ENCODE peak calls at places on chromosomes 4 and X, in four cellular contexts. S, C, J and K are unnamed samples.
A peak's percentile ranks its signal among the peaks of the same experiment; 100 is the strongest.

GRCh38 chrX:154458954-154459829 is 1.1 kb downstream of the PLXNA3 start:
- DNase-seq in S (peak; percentile 53), C (no peak), J (no peak), K (no peak)

GRCh38 chr4:20456416-20456815 is 204.7 kb downstream of the SLIT2 start:
- DNase-seq in S (no peak), C (no peak), J (no peak), K (no peak)

GRCh38 chrX:119981286-119982070 is 37.9 kb upstream of the NKAP start:
- DNase-seq in S (no peak), C (peak; percentile 40), J (no peak), K (no peak)

GRCh38 chrX:65601530-65602281 is 65.7 kb upstream of the MSN start:
- DNase-seq in S (peak; percentile 60), C (peak; percentile 96), J (peak; percentile 20), K (peak; percentile 76)

GRCh38 chrX:109880629-109881028 is 122.3 kb upstream of the TMEM164 start:
- DNase-seq in S (no peak), C (no peak), J (no peak), K (no peak)

GRCh38 chr4:38069271-38069760 is 109.1 kb downstream of the PTTG2 start:
- DNase-seq in S (no peak), C (peak; percentile 94), J (peak; percentile 30), K (no peak)

GRCh38 chrX:47197526-47197925 is 3.9 kb downstream of the UBA1 start:
- DNase-seq in S (no peak), C (no peak), J (no peak), K (no peak)

GRCh38 chr4:30068234-30068633 is 651.9 kb upstream of the PCDH7 start:
- DNase-seq in S (no peak), C (no peak), J (no peak), K (no peak)

GRCh38 chr4:118883861-118884260 is 4.8 kb upstream of the SYNPO2 start:
- DNase-seq in S (no peak), C (no peak), J (no peak), K (no peak)

GRCh38 chr4:83561381-83561780 is 25.5 kb downstream of the GPAT3 start:
- DNase-seq in S (no peak), C (peak; percentile 52), J (no peak), K (no peak)

GRCh38 chr4:157265281-157265680 is 44.8 kb downstream of the GRIA2 start:
- DNase-seq in S (no peak), C (peak; percentile 7), J (no peak), K (peak; percentile 43)

GRCh38 chr4:174595141-174595929 is 73.0 kb upstream of the HPGD start:
- DNase-seq in S (no peak), C (no peak), J (no peak), K (no peak)

GRCh38 chr4:48504352-48504751 is 14.3 kb downstream of the ZAR1 start:
- DNase-seq in S (no peak), C (no peak), J (no peak), K (no peak)

GRCh38 chr4:180932365-180933001 is 1310.7 kb upstream of the TENM3 start:
- DNase-seq in S (no peak), C (no peak), J (no peak), K (no peak)

DNA sequence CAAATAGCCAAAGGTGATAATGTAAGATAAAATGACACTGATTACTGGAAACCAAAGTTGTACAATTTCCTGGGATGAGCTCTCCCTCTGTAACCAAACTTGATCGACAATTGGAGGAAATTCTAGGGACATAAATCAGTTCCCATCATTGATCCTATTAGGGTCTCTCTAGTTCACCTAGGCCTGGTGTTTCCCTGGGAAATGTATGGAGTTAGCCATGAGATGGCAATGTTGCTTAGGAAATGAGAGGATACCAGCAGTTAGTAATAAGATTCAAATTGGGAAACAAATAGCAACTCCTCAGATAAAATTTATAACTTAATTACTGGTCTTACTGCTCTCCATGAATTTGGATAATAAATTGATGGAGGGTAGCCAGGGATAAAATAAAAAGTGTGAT is 52.2 kb downstream of the SPATA18 start:
- DNase-seq in S (no peak), C (peak; percentile 38), J (no peak), K (no peak)
- TF ChIP-seq CTCF in S (no peak), C (peak; percentile 39), J (no peak), K (no peak)

GRCh38 chrX:37781808-37782207 is 1.9 kb downstream of the CYBB start:
- DNase-seq in S (no peak), C (no peak), J (no peak), K (no peak)

GRCh38 chrX:37779857-37780256 is at the start of gene CYBB:
- DNase-seq in S (no peak), C (no peak), J (no peak), K (no peak)

GRCh38 chrX:37776987-37777325 is 2.9 kb upstream of the CYBB start:
- DNase-seq in S (no peak), C (no peak), J (no peak), K (no peak)

DNA sequence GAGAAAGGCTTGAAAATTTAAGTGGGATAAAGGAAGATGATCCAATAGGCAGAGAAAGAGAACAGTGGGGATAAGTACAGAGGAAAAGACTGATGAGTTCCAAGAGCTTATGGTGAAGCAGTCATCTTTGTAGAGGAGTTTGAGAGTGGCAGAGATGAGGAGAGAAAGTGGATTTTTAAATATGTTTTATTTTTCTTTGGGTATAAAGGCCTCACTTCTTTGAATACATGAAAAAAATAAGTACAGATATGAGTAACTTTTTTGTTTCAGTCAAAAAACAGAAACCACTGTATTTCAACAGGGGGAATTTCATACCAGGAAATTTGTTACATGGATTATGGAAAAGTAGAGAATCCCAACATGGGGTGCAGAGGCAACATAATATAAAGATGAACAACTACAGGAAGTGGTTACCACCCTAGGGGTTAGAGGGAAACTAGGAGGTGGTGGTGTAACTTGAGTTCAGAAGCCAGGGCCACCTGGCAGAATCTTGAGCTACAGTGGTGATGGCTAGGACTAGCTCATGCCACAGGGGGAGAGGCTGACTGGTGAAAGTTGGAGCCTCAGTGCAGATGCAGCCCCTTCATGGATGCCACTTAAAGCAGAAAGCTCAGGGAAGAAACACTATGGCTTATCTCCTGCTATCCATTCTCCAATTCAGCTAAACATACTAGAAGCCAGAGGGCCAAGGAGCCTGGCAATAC is 3.4 kb upstream of the CYBB start:
- DNase-seq in S (no peak), C (no peak), J (no peak), K (no peak)
- TF ChIP-seq CTCF in S (no peak), C (no peak), J (no peak), K (no peak)

GRCh38 chr4:35934370-35934981 is 309.8 kb downstream of the ARAP2 start:
- DNase-seq in S (no peak), C (peak; percentile 44), J (no peak), K (no peak)
- TF ChIP-seq CTCF in S (peak; percentile 70), C (peak; percentile 53), J (peak; percentile 45), K (no peak)

DNA sequence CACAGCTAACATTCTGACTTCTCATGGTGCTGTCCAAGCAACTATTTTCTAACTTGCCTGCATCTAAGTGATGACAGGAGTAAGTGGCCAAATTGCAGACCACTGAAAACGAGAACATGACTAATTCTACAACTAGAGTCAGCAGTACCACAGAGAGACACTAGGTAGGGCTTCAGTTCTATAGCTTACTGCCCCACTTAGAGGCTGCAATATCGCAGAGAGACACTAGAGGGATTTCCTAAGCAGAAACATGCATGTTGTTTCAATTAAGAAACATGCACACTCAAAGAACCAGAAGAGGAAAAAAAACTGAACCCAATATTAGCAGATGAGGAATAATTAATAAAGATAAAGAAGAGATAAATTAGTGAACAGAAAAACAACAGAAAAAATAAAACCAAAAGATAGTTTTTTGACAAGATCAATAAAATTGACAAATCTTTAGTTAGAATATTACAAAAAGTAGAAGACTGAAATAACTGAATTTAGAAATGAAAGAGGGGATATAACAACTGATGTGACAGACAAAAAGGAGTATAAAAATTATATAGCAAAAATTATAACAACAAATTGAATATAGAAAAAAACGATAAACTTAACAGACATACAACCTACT is 100.8 kb downstream of the SPIN4 start:
- DNase-seq in S (peak; percentile 38), C (peak; percentile 84), J (peak; percentile 56), K (peak; percentile 34)
- TF ChIP-seq CTCF in S (peak; percentile 82), C (peak; percentile 90), J (peak; percentile 91), K (peak; percentile 72)

GRCh38 chrX:49163555-49164419 is 1.2 kb downstream of the MAGIX start:
- DNase-seq in S (peak; percentile 77), C (peak; percentile 85), J (no peak), K (peak; percentile 89)
- TF ChIP-seq CTCF in S (peak; percentile 67), C (peak; percentile 15), J (peak; percentile 47), K (peak; percentile 94)

DNA sequence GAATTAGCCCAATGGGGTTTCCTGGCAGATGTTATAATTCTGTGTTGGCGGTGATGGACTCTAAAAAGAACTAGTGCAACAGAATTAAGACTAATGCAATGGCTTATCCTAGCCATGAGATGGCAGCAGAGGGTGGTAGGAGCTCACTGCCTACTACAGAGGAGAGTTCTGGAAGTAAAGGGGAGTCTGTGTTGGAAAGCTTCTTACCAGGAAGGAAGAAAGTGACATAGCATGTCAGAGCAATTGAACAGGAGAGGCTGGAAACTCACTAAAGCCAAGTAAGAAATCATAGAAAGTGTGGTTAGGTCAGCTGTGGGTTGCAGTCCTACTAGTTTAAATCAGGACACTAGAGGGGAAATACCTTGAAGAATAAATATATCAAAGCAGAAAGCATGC is 6.3 kb upstream of the TRPC5OS start:
- DNase-seq in S (no peak), C (peak; percentile 61), J (peak; percentile 8), K (no peak)
- TF ChIP-seq CTCF in S (peak; percentile 56), C (peak; percentile 70), J (peak; percentile 73), K (peak; percentile 52)

DNA sequence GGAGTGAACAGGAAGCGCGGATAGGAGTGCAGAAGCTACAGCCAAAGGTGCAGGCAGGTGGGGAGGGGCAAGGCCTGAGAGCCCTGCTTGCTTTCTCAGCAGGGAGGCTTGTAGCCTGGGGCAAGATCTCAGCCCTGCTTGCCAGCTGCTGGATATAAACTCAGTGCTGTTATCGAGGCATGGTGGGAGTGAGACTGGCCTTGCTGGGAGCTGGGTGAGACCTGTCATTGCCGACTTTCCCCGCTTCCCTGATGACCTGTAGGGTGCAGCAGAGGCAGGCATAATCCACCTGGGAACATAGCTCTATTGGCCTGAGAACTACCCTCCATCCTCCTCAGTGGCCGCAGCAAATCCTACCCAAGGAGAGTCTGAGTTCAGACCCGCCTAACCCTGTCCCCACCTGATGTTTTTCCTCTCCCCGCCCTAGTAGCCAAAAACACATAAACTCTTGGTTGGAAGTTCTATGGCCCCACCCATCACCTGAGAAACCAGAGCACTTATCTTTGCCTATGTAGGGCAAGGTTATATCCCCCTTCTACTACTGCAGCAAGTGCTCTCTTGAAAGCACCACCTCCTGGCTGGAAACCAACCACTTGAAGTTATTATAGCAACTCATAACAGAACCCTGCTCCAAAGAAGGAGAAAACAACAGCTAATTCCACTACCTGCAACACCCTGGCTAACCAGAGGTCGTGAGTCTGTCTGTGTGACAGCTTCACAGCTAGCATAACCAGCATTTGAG is 80.7 kb downstream of the FHIP1A start:
- DNase-seq in S (no peak), C (no peak), J (no peak), K (no peak)
- TF ChIP-seq CTCF in S (no peak), C (no peak), J (no peak), K (no peak)

GRCh38 chrX:30888526-30889146 is 418 bp downstream of the TAB3 start:
- DNase-seq in S (no peak), C (no peak), J (no peak), K (peak; percentile 24)

GRCh38 chrX:30887721-30888120 is 1.3 kb downstream of the TAB3 start:
- DNase-seq in S (no peak), C (no peak), J (no peak), K (no peak)

GRCh38 chrX:30885136-30885535 is 3.9 kb downstream of the TAB3 start:
- DNase-seq in S (no peak), C (no peak), J (no peak), K (no peak)

GRCh38 chrX:30889147-30890125 is at the start of gene TAB3:
- DNase-seq in S (peak; percentile 94), C (peak; percentile 97), J (peak; percentile 93), K (peak; percentile 94)

GRCh38 chrX:30887288-30887687 is 1.8 kb downstream of the TAB3 start:
- DNase-seq in S (no peak), C (no peak), J (no peak), K (no peak)
- TF ChIP-seq CTCF in S (no peak), C (no peak), J (no peak), K (no peak)